ENCODE peak calls at places on chromosomes 1 and 21, in nine cellular contexts. P is MM.1S, X is hepatocyte, C is neural progenitor cell, J is H1, N is fibroblast of lung, R is GM23338, V is PC-9, D is HCT116. Y is an unnamed sample.

GRCh38 chr1:6515771-6516170 is 24.3 kb upstream of the PLEKHG5 start:
- DNase-seq in D (no peak), X (no peak), N (no peak), C (no peak), V (no peak), R (no peak), P (no peak), J (no peak), Y (no peak)

GRCh38 chr1:37434292-37434907 is 40.0 kb upstream of the ZC3H12A start:
- DNase-seq in P (peak), J (peak), C (peak), V (peak), D (no peak), R (peak), X (peak), N (peak), Y (no peak)

GRCh38 chr1:241323510-241323909 is 33.5 kb downstream of the RGS7 start:
- DNase-seq in V (no peak), N (peak), D (no peak), P (peak), X (peak), J (peak), C (peak), R (peak), Y (peak)

GRCh38 chr1:97042551-97042950 is 321.0 kb downstream of the PTBP2 start:
- DNase-seq in J (no peak), N (no peak), R (no peak), D (no peak), C (no peak), X (no peak), P (no peak), V (no peak), Y (no peak)

GRCh38 chr1:27724961-27725373 is 794 bp upstream of the FAM76A start:
- DNase-seq in V (no peak), N (peak), P (no peak), X (peak), J (peak), C (peak), D (no peak), R (peak), Y (no peak)

GRCh38 chr1:66552829-66553228 is 18.9 kb downstream of the SGIP1 start:
- DNase-seq in D (no peak), C (no peak), R (peak), X (no peak), V (no peak), J (no peak), P (no peak), N (peak), Y (no peak)

GRCh38 chr1:234603221-234604204 is 6.5 kb downstream of the IRF2BP2 start:
- DNase-seq in R (no peak), V (no peak), C (no peak), J (no peak), P (no peak), D (no peak), X (peak), N (peak), Y (no peak)

GRCh38 chr1:3058263-3059030 is 10.6 kb upstream of the PRDM16 start:
- DNase-seq in R (no peak), X (no peak), J (no peak), C (no peak), N (no peak), D (no peak), P (no peak), V (no peak), Y (no peak)

GRCh38 chr1:87958201-87958600 is 629.5 kb downstream of the LMO4 start:
- DNase-seq in X (no peak), N (no peak), P (no peak), D (no peak), R (no peak), V (no peak), C (no peak), J (no peak), Y (no peak)

GRCh38 chr1:62333431-62333830 is 14.2 kb upstream of the KANK4 start:
- DNase-seq in J (no peak), P (no peak), N (no peak), D (peak), X (no peak), V (no peak), R (no peak), C (no peak), Y (no peak)

GRCh38 chr21:42532466-42533181 is 19.0 kb downstream of the SLC37A1 start:
- DNase-seq in D (no peak), J (no peak), X (no peak), V (no peak), N (peak), C (no peak), R (no peak), P (no peak), Y (no peak)

GRCh38 chr1:224170748-224171478 is 12.1 kb upstream of the DEGS1 start:
- DNase-seq in X (no peak), D (no peak), N (no peak), C (peak), V (peak), R (peak), P (peak), J (no peak), Y (no peak)

GRCh38 chr1:9143250-9143649 is 14.3 kb upstream of the GPR157 start:
- DNase-seq in D (no peak), C (no peak), P (no peak), R (no peak), X (no peak), J (no peak), N (peak), V (no peak), Y (no peak)

GRCh38 chr1:5967351-5968160 is 24.7 kb downstream of the NPHP4 start:
- DNase-seq in P (no peak), D (no peak), X (no peak), C (no peak), V (no peak), J (no peak), R (no peak), N (no peak), Y (no peak)

GRCh38 chr1:178931843-178932551 is 61.1 kb upstream of the ANGPTL1 start:
- DNase-seq in P (no peak), C (no peak), X (peak), D (no peak), V (no peak), N (peak), R (no peak), J (no peak), Y (peak)

GRCh38 chr1:157170677-157171515 is 32.7 kb upstream of the ETV3 start:
- DNase-seq in P (peak), V (peak), X (peak), D (peak), C (peak), N (peak), J (no peak), R (peak), Y (no peak)

GRCh38 chr21:34589511-34590282 is 25.2 kb downstream of the RCAN1 start:
- DNase-seq in D (no peak), P (no peak), R (no peak), V (no peak), N (no peak), C (no peak), J (no peak), X (no peak), Y (no peak)

GRCh38 chr21:19683492-19683891 is 1279.9 kb upstream of the TMPRSS15 start:
- DNase-seq in D (no peak), X (no peak), P (peak), J (no peak), V (no peak), C (no peak), N (no peak), R (no peak), Y (no peak)

GRCh38 chr21:45982758-45983731 is 1.5 kb downstream of the COL6A1 start:
- DNase-seq in R (no peak), J (no peak), P (no peak), D (no peak), N (no peak), C (peak), V (no peak), X (no peak), Y (no peak)

GRCh38 chr1:100321098-100321493 is 31.2 kb upstream of the CDC14A start:
- DNase-seq in R (no peak), P (no peak), J (no peak), D (no peak), N (no peak), V (no peak), X (no peak), C (no peak), Y (no peak)

GRCh38 chr1:51636765-51637522 is 20.1 kb downstream of the OSBPL9 start:
- DNase-seq in P (no peak), N (peak), R (no peak), V (peak), C (no peak), D (peak), X (peak), J (no peak), Y (no peak)

GRCh38 chr1:93584238-93585003 is 97.2 kb downstream of the BCAR3 start:
- DNase-seq in X (peak), N (no peak), P (no peak), C (no peak), R (no peak), D (no peak), V (no peak), J (no peak), Y (peak)

GRCh38 chr1:244866355-244866754 is 2.0 kb upstream of the HNRNPU start:
- DNase-seq in P (no peak), J (no peak), C (no peak), V (no peak), R (no peak), N (no peak), X (no peak), D (no peak), Y (no peak)

GRCh38 chr1:244865028-244865371 is 657 bp upstream of the HNRNPU start:
- DNase-seq in D (no peak), X (peak), V (peak), C (peak), R (peak), J (no peak), P (no peak), N (no peak), Y (no peak)

GRCh38 chr1:244863491-244864252 is 671 bp downstream of the HNRNPU start:
- DNase-seq in P (no peak), V (no peak), J (no peak), N (no peak), D (no peak), C (no peak), R (no peak), X (no peak), Y (no peak)

GRCh38 chr1:244864253-244865027 is at the start of gene HNRNPU:
- DNase-seq in P (peak), X (peak), D (peak), C (peak), J (peak), N (peak), V (peak), R (peak), Y (peak)

DNA sequence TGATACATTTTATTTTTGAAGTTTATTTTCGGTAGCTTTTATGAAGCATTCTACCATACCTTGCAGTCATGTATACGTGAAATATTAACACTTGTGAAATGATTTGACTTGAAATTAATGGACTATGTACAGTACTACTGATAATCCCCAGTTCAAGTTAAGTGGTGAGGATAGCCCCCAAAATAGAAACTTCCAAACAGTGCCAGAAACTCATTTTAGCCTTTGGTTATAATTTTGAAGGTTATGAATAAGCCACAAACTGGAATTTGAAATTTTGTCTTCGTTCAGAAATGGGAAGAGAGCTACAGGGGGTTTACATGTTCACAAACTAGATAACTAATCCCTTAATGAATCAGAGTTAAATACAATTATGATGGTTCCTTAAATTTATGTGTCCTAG is 1.5 kb upstream of the HNRNPU start:
- DNase-seq in X (no peak), N (no peak), R (no peak), P (no peak), D (no peak), C (no peak), V (no peak), J (no peak), Y (no peak)
- H3K4me3 ChIP-seq in X (no peak), N (no peak), R (no peak), P (no peak), D (no peak), C (peak), V (peak), J (peak), Y (peak)

GRCh38 chr1:101373570-101373969 is 136.8 kb downstream of the S1PR1 start:
- DNase-seq in N (no peak), D (no peak), X (no peak), R (no peak), P (no peak), V (no peak), C (no peak), J (no peak), Y (no peak)

GRCh38 chr1:101379037-101379436 is 142.2 kb downstream of the S1PR1 start:
- DNase-seq in R (no peak), V (no peak), P (no peak), N (no peak), J (no peak), X (no peak), C (no peak), D (no peak), Y (no peak)

GRCh38 chr1:101379939-101380338 is 143.1 kb downstream of the S1PR1 start:
- DNase-seq in R (no peak), P (no peak), V (no peak), J (no peak), X (no peak), N (no peak), D (no peak), C (no peak), Y (no peak)

GRCh38 chr1:101377436-101377835 is 140.6 kb downstream of the S1PR1 start:
- DNase-seq in C (no peak), J (no peak), D (no peak), P (no peak), X (no peak), N (no peak), V (no peak), R (no peak), Y (no peak)

GRCh38 chr1:101376121-101377095 is 139.6 kb downstream of the S1PR1 start:
- DNase-seq in R (no peak), C (no peak), X (no peak), V (no peak), N (no peak), D (no peak), J (no peak), P (no peak), Y (peak)
- TF ChIP-seq EZH2 in R (no peak), C (no peak), X (no peak), V (no peak), N (no peak), D (no peak), J (no peak), P (no peak), Y (no peak)

GRCh38 chr1:231634302-231635013 is 7.9 kb downstream of the DISC1 start:
- DNase-seq in V (no peak), X (no peak), P (no peak), N (no peak), C (no peak), D (no peak), J (no peak), R (no peak), Y (no peak)

GRCh38 chr1:231632119-231632518 is 5.5 kb downstream of the DISC1 start:
- DNase-seq in C (no peak), V (no peak), P (no peak), N (no peak), J (no peak), D (no peak), R (no peak), X (no peak), Y (no peak)

GRCh38 chr1:231638647-231639046 is 12.1 kb downstream of the DISC1 start:
- DNase-seq in J (no peak), N (no peak), X (no peak), D (no peak), C (no peak), R (no peak), P (no peak), V (no peak), Y (no peak)

GRCh38 chr1:231639819-231640218 is 13.2 kb downstream of the DISC1 start:
- DNase-seq in C (no peak), J (no peak), N (no peak), X (no peak), P (no peak), V (no peak), D (no peak), R (no peak), Y (no peak)

DNA sequence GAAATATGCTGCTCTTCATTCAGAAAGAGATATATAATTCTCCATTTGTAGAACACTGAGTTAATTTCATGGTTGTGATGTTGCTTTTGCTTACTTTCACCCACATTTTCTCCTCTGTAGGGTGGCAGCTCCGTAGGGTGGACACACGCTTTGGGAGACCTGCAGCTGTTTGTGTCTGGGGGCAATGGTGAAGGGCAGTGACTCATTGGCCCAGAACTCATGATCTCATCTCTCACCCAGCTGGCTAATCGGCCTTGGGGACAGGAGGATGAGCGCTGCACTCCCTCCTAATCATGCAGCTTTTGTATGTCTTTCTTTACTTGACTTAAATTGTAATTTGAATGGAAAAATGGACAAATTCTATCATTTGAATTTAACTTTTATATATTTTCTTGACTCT is 9.6 kb downstream of the DISC1 start:
- DNase-seq in C (no peak), V (no peak), D (no peak), X (peak), N (peak), J (no peak), P (no peak), R (no peak), Y (no peak)
- H3K4me3 ChIP-seq in C (no peak), V (no peak), D (no peak), X (no peak), N (no peak), J (no peak), P (no peak), R (no peak), Y (no peak)

GRCh38 chr1:200038645-200038986 is 11.1 kb downstream of the NR5A2 start:
- DNase-seq in D (no peak), N (no peak), J (peak), P (no peak), V (no peak), C (peak), R (peak), X (no peak), Y (no peak)
- TF ChIP-seq EZH2 in D (no peak), N (no peak), J (no peak), P (no peak), V (no peak), C (peak), R (no peak), X (peak), Y (no peak)

GRCh38 chr1:120178799-120179419 is 2.6 kb upstream of the SEC22B start:
- DNase-seq in X (peak), V (no peak), R (peak), P (no peak), D (no peak), N (peak), C (peak), J (no peak), Y (no peak)

GRCh38 chr1:120176092-120176855 is at the start of gene SEC22B:
- DNase-seq in R (peak), X (peak), D (peak), P (peak), V (peak), N (peak), C (peak), J (peak), Y (peak)

DNA sequence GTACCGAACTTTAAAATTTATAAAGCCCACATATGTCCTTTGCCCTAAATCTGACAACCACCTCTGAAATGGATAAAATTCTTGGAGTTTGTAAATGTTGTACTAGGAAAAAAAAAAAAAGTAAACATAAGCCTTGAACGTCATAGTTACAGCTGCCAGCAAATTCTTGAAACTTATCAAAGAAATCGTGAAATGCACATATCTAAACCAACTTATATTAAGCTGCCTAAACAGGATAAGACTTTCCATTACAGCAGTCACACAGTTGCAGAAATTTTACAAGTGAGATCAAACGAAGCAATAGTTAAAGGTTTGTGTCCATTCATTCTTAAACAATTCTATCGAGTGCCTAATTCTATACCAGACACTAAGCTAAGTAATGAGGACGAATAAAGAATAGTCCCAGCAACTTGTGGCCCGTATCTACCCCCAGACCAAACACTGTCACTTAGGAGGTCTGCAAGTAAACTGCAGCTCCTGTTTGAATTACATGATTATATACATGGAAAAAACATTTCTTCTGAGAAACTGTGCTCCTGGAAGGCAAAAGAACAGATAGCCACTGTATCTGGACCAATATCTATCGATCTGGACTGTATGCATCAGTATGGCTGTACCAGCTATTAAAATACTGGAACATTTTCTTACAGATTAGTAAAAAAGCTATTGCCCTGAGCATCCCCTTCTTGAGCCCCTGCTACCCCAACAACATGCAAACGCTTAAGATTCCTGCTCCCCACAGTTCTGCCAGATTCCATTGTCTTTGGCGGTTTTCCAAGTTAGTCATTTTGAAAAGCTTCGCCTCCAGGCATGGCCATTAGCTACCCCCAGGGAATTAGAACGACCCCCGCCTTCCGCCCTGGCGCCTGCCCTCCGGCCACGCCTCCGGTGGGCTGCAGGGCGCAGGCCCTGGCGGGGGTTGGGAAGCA is 3.4 kb upstream of the SEC22B start:
- DNase-seq in C (peak), X (peak), R (peak), V (peak), D (no peak), N (peak), J (no peak), P (no peak), Y (no peak)
- H3K4me3 ChIP-seq in C (no peak), X (no peak), R (peak), V (peak), D (no peak), N (peak), J (peak), P (no peak), Y (peak)

GRCh38 chr1:90708236-90708786 is 8.8 kb downstream of the BARHL2 start:
- DNase-seq in J (no peak), C (no peak), N (no peak), P (no peak), R (peak), D (no peak), V (no peak), X (no peak), Y (no peak)
- TF ChIP-seq EZH2 in J (no peak), C (peak), N (no peak), P (no peak), R (peak), D (no peak), V (no peak), X (no peak), Y (no peak)

DNA sequence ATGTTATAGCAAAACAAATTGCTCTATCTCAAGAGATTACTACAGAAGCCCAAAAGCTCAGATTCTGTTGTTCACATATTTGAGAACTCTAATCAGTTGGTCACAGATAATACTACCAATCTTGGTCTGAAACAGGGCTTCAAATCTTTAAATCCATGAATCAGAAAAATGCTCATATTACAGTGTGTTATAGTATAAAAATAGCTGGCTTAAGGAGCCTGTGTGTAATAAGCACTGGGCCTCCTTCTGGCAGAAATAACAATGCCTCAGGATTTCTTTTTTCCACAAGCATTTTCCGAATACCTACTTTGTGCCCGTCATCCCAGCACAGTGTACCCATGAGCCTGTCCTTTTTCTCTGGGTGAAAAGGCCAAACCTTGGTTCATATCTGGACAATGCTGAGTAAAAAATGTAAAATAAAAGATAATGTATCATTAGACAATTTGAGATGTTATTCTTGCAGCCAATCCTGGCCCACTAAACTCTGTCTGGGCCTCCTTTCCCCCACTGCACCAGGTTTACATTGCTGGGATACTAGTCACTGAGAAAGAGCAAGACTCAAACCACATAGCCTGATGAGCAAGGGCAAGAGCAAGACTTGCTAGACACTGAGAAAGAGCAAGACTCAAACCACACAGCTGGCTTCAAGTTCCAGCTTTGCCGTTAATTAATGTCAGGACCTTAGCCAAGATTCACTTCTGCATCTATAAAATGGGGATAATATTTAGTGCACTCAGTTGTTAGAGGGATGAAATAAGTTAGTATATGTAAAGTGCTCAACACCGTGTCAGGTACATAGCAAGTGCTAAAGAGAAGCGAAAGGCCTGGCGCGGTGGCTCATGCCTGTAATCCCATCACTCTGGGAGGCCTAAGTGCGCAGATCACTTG is 17.0 kb upstream of the ADAR start:
- DNase-seq in C (no peak), J (no peak), D (no peak), N (peak), P (no peak), X (no peak), R (no peak), V (no peak), Y (no peak)
- H3K4me3 ChIP-seq in C (no peak), J (no peak), D (no peak), N (no peak), P (no peak), X (no peak), R (no peak), V (no peak), Y (no peak)